ENCODE peak calls at places on chromosomes 7 and 10, in seven cellular contexts. G is NCI-H1417, D is NCI-H774, Q is SHP77 treated with DMSO at 0.1 percent for 48 hours, L is EL, R is endodermal cell, V is foreskin fibroblast. J is an unnamed sample.

GRCh38 chr10:60905580-60905979 is 38.4 kb downstream of the RHOBTB1 start:
- DNase-seq in G (no peak), D (no peak), Q (no peak), L (peak; percentile 6), R (no peak), V (peak; percentile 74), J (no peak)

GRCh38 chr10:4249841-4250496 is 465.0 kb upstream of the KLF6 start:
- DNase-seq in G (no peak), D (no peak), Q (no peak), L (peak; percentile 18), R (no peak), V (no peak), J (peak; percentile 98)

GRCh38 chr7:95684037-95684436 is 87.7 kb upstream of the PDK4 start:
- DNase-seq in G (peak; percentile 68), D (peak; percentile 13), Q (peak; percentile 91), L (peak; percentile 19), R (no peak), V (peak; percentile 62), J (peak; percentile 22)

GRCh38 chr10:110529596-110530011 is 31.9 kb downstream of the DUSP5 start:
- DNase-seq in G (no peak), D (no peak), Q (no peak), L (no peak), R (peak; percentile 92), V (peak; percentile 16), J (no peak)

GRCh38 chr10:691216-691615 is 1.7 kb upstream of the DIP2C start:
- DNase-seq in G (no peak), D (no peak), Q (no peak), L (no peak), R (no peak), V (no peak), J (no peak)

GRCh38 chr10:110852255-110852896 is 19.4 kb upstream of the PDCD4 start:
- DNase-seq in G (no peak), D (no peak), Q (no peak), L (peak; percentile 41), R (peak; percentile 53), V (peak; percentile 41), J (peak; percentile 99)

GRCh38 chr7:97003262-97004236 is 1.8 kb upstream of the DLX6 start:
- DNase-seq in G (peak; percentile 77), D (no peak), Q (no peak), L (no peak), R (peak; percentile 72), V (no peak), J (no peak)

GRCh38 chr10:79941585-79942210 is 7.2 kb downstream of the SFTPD start:
- DNase-seq in G (no peak), D (no peak), Q (no peak), L (no peak), R (no peak), V (no peak), J (no peak)

GRCh38 chr10:72079356-72079755 is 9.0 kb downstream of the SPOCK2 start:
- DNase-seq in G (no peak), D (no peak), Q (no peak), L (no peak), R (no peak), V (no peak), J (no peak)

GRCh38 chr7:107951172-107951787 is 51.7 kb downstream of the LAMB1 start:
- DNase-seq in G (no peak), D (no peak), Q (no peak), L (no peak), R (no peak), V (no peak), J (no peak)

GRCh38 chr7:20508109-20508508 is 107.4 kb upstream of the ABCB5 start:
- DNase-seq in G (no peak), D (no peak), Q (no peak), L (no peak), R (peak; percentile 59), V (no peak), J (peak; percentile 27)

J was measured in mammary epithelial cell.